ENCODE peak calls at places on chromosome 9, in six cellular contexts. N is fibroblast of mammary gland, A is A549, Q is posterior cingulate gyrus, M is ELR, O is stomach. L is an unnamed sample.

GRCh38 chr9:89815903-89816573 is 211.2 kb downstream of the GADD45G start:
- DNase-seq in A (no peak), Q (no peak), O (no peak), M (no peak), N (no peak), L (no peak)

GRCh38 chr9:3045153-3045552 is 201.3 kb upstream of the PUM3 start:
- DNase-seq in M (no peak), O (no peak), Q (no peak), A (no peak), N (no peak), L (no peak)

GRCh38 chr9:3235497-3235896 is 290.3 kb downstream of the RFX3 start:
- DNase-seq in Q (no peak), N (peak; percentile 47), O (no peak), M (peak; percentile 37), A (no peak), L (no peak)

GRCh38 chr9:4530375-4530774 is 40.1 kb downstream of the SLC1A1 start:
- DNase-seq in M (peak; percentile 74), A (peak; percentile 30), N (peak; percentile 71), O (no peak), Q (no peak), L (no peak)

GRCh38 chr9:93183663-93184438 is at the start of gene WNK2:
- DNase-seq in M (no peak), Q (peak; percentile 52), O (peak; percentile 65), A (peak; percentile 76), N (peak; percentile 4), L (no peak)

GRCh38 chr9:121222524-121223171 is 21.0 kb upstream of the RAB14 start:
- DNase-seq in O (no peak), A (no peak), Q (no peak), M (peak; percentile 83), N (peak; percentile 76), L (peak; percentile 45)

GRCh38 chr9:2481216-2481615 is 140.4 kb upstream of the VLDLR start:
- DNase-seq in M (no peak), O (no peak), Q (no peak), A (no peak), N (no peak), L (no peak)

GRCh38 chr9:95088421-95089161 is 228.9 kb downstream of the FANCC start:
- DNase-seq in M (peak; percentile 14), Q (peak; percentile 10), A (no peak), N (peak; percentile 35), O (no peak), L (no peak)

GRCh38 chr9:123940721-123941534 is 11.0 kb upstream of the DENND1A start:
- DNase-seq in O (no peak), N (no peak), A (no peak), M (no peak), Q (no peak), L (no peak)

GRCh38 chr9:5688109-5688508 is 59.2 kb downstream of the RIC1 start:
- DNase-seq in O (no peak), A (no peak), N (peak; percentile 44), M (peak; percentile 28), Q (no peak), L (no peak)

GRCh38 chr9:130934246-130934645 is 4.8 kb downstream of the FIBCD1 start:
- DNase-seq in Q (no peak), A (no peak), O (no peak), M (no peak), N (no peak), L (no peak)

GRCh38 chr9:86546712-86547111 is 192.5 kb upstream of the TUT7 start:
- DNase-seq in A (no peak), O (no peak), M (no peak), Q (no peak), N (no peak), L (no peak)

GRCh38 chr9:849431-849830 is 7.9 kb downstream of the DMRT1 start:
- DNase-seq in N (no peak), M (no peak), Q (no peak), A (no peak), O (no peak), L (no peak)

GRCh38 chr9:136232964-136233363 is 12.6 kb downstream of the QSOX2 start:
- DNase-seq in A (no peak), Q (no peak), M (no peak), O (no peak), N (no peak), L (no peak)

GRCh38 chr9:131529597-131530545 is 1.2 kb downstream of the UCK1 start:
- DNase-seq in O (no peak), Q (no peak), M (no peak), A (no peak), N (no peak), L (no peak)

GRCh38 chr9:78860806-78861475 is 564.0 kb downstream of the PSAT1 start:
- DNase-seq in A (no peak), O (no peak), Q (no peak), N (peak; percentile 79), M (peak; percentile 78), L (no peak)

GRCh38 chr9:99822596-99823391 is 1.1 kb downstream of the NR4A3 start:
- DNase-seq in A (peak; percentile 43), O (peak; percentile 42), M (peak; percentile 68), N (peak; percentile 39), Q (peak; percentile 34), L (peak; percentile 69)

GRCh38 chr9:127021664-127022337 is 100.6 kb downstream of the ANGPTL2 start:
- DNase-seq in N (peak; percentile 100), Q (peak; percentile 81), A (no peak), M (peak; percentile 27), O (peak; percentile 47), L (peak; percentile 93)

L was measured in Ammon's horn.